ENCODE peak calls at places on chromosomes 7 and 10, in eight cellular contexts. H is stimulated activated CD8-positive, alpha-beta memory T cell treated with anti-CD3 and anti-CD28 coated beads, Interleukin-15, amount 100 ng/mL, for 4 hours; Q is fibroblast of villous mesenchyme; R is T-cell; D is stimulated activated CD4-positive, alpha-beta T cell treated with anti-CD3 and anti-CD28 coated beads, Interleukin-4, amount 100 ng/mL, for 1 hour; Z is AG09309; Y is activated CD8-positive, alpha-beta T cell treated with anti-CD3 and anti-CD28 coated beads, Interleukin-2, amount 10 ng/mL, durations not matched to agents 7 days and 5 days; J is epithelial cell of esophagus. S is an unnamed sample.

GRCh38 chr10:108454224-108454623 is 1289.7 kb upstream of the SORCS1 start:
- DNase-seq in H (no peak), Q (no peak), R (no peak), D (no peak), Z (peak; percentile 8), Y (no peak), J (no peak), S (no peak)

GRCh38 chr7:134186022-134186421 is 58.9 kb downstream of the LRGUK start:
- DNase-seq in H (no peak), Q (peak; percentile 31), R (no peak), D (no peak), Z (no peak), Y (no peak), J (peak; percentile 75), S (no peak)

GRCh38 chr10:89047397-89047796 is 56.8 kb downstream of the FAS start:
- DNase-seq in H (no peak), Q (peak; percentile 28), R (no peak), D (no peak), Z (no peak), Y (no peak), J (no peak), S (no peak)

GRCh38 chr7:139915864-139916716 is 87.0 kb downstream of the TBXAS1 start:
- DNase-seq in H (peak; percentile 39), Q (peak; percentile 98), R (no peak), D (peak; percentile 52), Z (peak; percentile 90), Y (peak; percentile 62), J (peak; percentile 97), S (peak; percentile 90)

GRCh38 chr7:33764752-33765451 is 140.4 kb upstream of the BMPER start:
- DNase-seq in H (no peak), Q (peak; percentile 41), R (no peak), D (no peak), Z (no peak), Y (no peak), J (peak; percentile 78), S (no peak)

GRCh38 chr10:4068255-4069028 is 283.4 kb upstream of the KLF6 start:
- DNase-seq in H (no peak), Q (no peak), R (no peak), D (no peak), Z (no peak), Y (no peak), J (peak; percentile 46), S (no peak)

GRCh38 chr7:107966701-107967100 is 36.3 kb downstream of the LAMB1 start:
- DNase-seq in H (no peak), Q (peak; percentile 78), R (no peak), D (no peak), Z (no peak), Y (no peak), J (peak; percentile 94), S (peak; percentile 95)

GRCh38 chr10:119545310-119545709 is 2.8 kb upstream of the RGS10 start:
- DNase-seq in H (no peak), Q (no peak), R (no peak), D (no peak), Z (no peak), Y (no peak), J (no peak), S (no peak)

GRCh38 chr10:103967433-103968142 is 648 bp downstream of the SLK start:
- DNase-seq in H (peak; percentile 17), Q (no peak), R (no peak), D (no peak), Z (no peak), Y (peak; percentile 32), J (no peak), S (no peak)

GRCh38 chr7:47193003-47193402 is 388.9 kb downstream of the TNS3 start:
- DNase-seq in H (no peak), Q (no peak), R (no peak), D (no peak), Z (no peak), Y (no peak), J (no peak), S (no peak)

GRCh38 chr10:33945051-33945450 is 610.6 kb upstream of the NRP1 start:
- DNase-seq in H (no peak), Q (no peak), R (no peak), D (no peak), Z (no peak), Y (no peak), J (peak; percentile 45), S (no peak)

GRCh38 chr7:25886387-25887240 is 265.4 kb upstream of the NFE2L3 start:
- DNase-seq in H (no peak), Q (no peak), R (no peak), D (no peak), Z (no peak), Y (no peak), J (no peak), S (no peak)

GRCh38 chr7:101557421-101557820 is 71.7 kb downstream of the MYL10 start:
- DNase-seq in H (no peak), Q (no peak), R (no peak), D (no peak), Z (no peak), Y (no peak), J (no peak), S (no peak)

GRCh38 chr10:92181575-92181974 is 109.3 kb downstream of the CPEB3 start:
- DNase-seq in H (no peak), Q (peak; percentile 40), R (no peak), D (no peak), Z (no peak), Y (no peak), J (no peak), S (peak; percentile 11)

GRCh38 chr7:75881436-75882095 is 2.7 kb downstream of the RHBDD2 start:
- DNase-seq in H (no peak), Q (peak; percentile 12), R (no peak), D (no peak), Z (no peak), Y (no peak), J (no peak), S (no peak)

GRCh38 chr7:1295776-1296726 is 63.4 kb downstream of the UNCX start:
- DNase-seq in H (no peak), Q (no peak), R (no peak), D (no peak), Z (no peak), Y (no peak), J (no peak), S (no peak)

GRCh38 chr7:147245274-147245673 is 1128.7 kb downstream of the CNTNAP2 start:
- DNase-seq in H (no peak), Q (peak; percentile 5), R (no peak), D (no peak), Z (no peak), Y (peak; percentile 37), J (peak; percentile 51), S (peak; percentile 18)

GRCh38 chr10:44958196-44958896 is 1.3 kb upstream of the RASSF4 start:
- DNase-seq in H (no peak), Q (peak; percentile 78), R (no peak), D (no peak), Z (no peak), Y (no peak), J (peak; percentile 83), S (peak; percentile 45)

GRCh38 chr7:128164061-128164954 is 76.8 kb upstream of the LEP start:
- DNase-seq in H (no peak), Q (peak; percentile 14), R (no peak), D (no peak), Z (peak; percentile 13), Y (no peak), J (peak; percentile 97), S (peak; percentile 81)

GRCh38 chr7:96992624-96993452 is 12.5 kb upstream of the DLX6 start:
- DNase-seq in H (no peak), Q (no peak), R (no peak), D (no peak), Z (no peak), Y (no peak), J (no peak), S (no peak)

GRCh38 chr10:48457949-48458661 is 146.8 kb downstream of the ARHGAP22 start:
- DNase-seq in H (no peak), Q (no peak), R (no peak), D (no peak), Z (no peak), Y (no peak), J (no peak), S (no peak)

GRCh38 chr10:122795924-122796323 is 49.7 kb downstream of the CUZD1 start:
- DNase-seq in H (no peak), Q (no peak), R (no peak), D (no peak), Z (no peak), Y (no peak), J (no peak), S (no peak)

GRCh38 chr10:28592953-28593352 is 60.0 kb downstream of the WAC start:
- DNase-seq in H (no peak), Q (peak; percentile 83), R (no peak), D (no peak), Z (peak; percentile 25), Y (no peak), J (peak; percentile 85), S (peak; percentile 25)

GRCh38 chr10:132363921-132364593 is 32.1 kb downstream of the LRRC27 start:
- DNase-seq in H (no peak), Q (peak; percentile 32), R (no peak), D (no peak), Z (peak; percentile 23), Y (no peak), J (peak; percentile 72), S (no peak)

GRCh38 chr7:137751361-137752009 is 95.3 kb downstream of the DGKI start:
- DNase-seq in H (no peak), Q (no peak), R (no peak), D (no peak), Z (no peak), Y (no peak), J (no peak), S (no peak)

GRCh38 chr10:132392811-132393694 is 3.9 kb upstream of the PWWP2B start:
- DNase-seq in H (no peak), Q (peak; percentile 27), R (no peak), D (no peak), Z (no peak), Y (no peak), J (peak; percentile 17), S (no peak)

GRCh38 chr10:124089859-124090258 is 3.5 kb downstream of the CHST15 start:
- DNase-seq in H (no peak), Q (no peak), R (no peak), D (no peak), Z (no peak), Y (no peak), J (no peak), S (no peak)

GRCh38 chr10:69810998-69811397 is 9.3 kb downstream of the COL13A1 start:
- DNase-seq in H (no peak), Q (no peak), R (no peak), D (no peak), Z (no peak), Y (no peak), J (no peak), S (no peak)

GRCh38 chr10:4650109-4650508 is 175.9 kb upstream of the AKR1E2 start:
- DNase-seq in H (no peak), Q (peak; percentile 43), R (no peak), D (no peak), Z (no peak), Y (no peak), J (no peak), S (no peak)

GRCh38 chr7:22921386-22922086 is 92.4 kb downstream of the HYCC1 start:
- DNase-seq in H (no peak), Q (no peak), R (no peak), D (no peak), Z (no peak), Y (no peak), J (no peak), S (no peak)

GRCh38 chr7:138864667-138865066 is 66.7 kb upstream of the ATP6V0A4 start:
- DNase-seq in H (no peak), Q (peak; percentile 74), R (no peak), D (no peak), Z (peak; percentile 73), Y (no peak), J (peak; percentile 95), S (no peak)

GRCh38 chr10:987635-987905 is 664 bp upstream of the GTPBP4 start:
- DNase-seq in H (no peak), Q (peak; percentile 51), R (no peak), D (no peak), Z (no peak), Y (no peak), J (peak; percentile 39), S (no peak)

GRCh38 chr7:63112764-63113712 is 885.6 kb upstream of the ZNF722 start:
- DNase-seq in H (no peak), Q (no peak), R (no peak), D (no peak), Z (no peak), Y (no peak), J (no peak), S (no peak)

GRCh38 chr10:79266092-79266491 is 81.2 kb upstream of the PPIF start:
- DNase-seq in H (no peak), Q (no peak), R (no peak), D (no peak), Z (no peak), Y (no peak), J (peak; percentile 59), S (no peak)

S was measured in SJSA1.